ENCODE peak calls at places on chromosomes 7 and 10, in five cellular contexts. One of them, this sample, is unnamed.

GRCh38 chr10:102613286-102613685 is 31.0 kb upstream of the TRIM8 start:
- DNase-seq in left colon: no peak
- DNase-seq in amniotic stem cell: no peak
- DNase-seq in RWPE1: no peak
- DNase-seq in neuronal stem cell: no peak
- DNase-seq in this sample: no peak

GRCh38 chr7:75584385-75584784 is 92.3 kb downstream of the SPDYE5 start:
- DNase-seq in left colon: no peak
- DNase-seq in amniotic stem cell: no peak
- DNase-seq in RWPE1: no peak
- DNase-seq in neuronal stem cell: no peak
- DNase-seq in this sample: no peak

GRCh38 chr10:43267811-43268210 is 946 bp upstream of the RASGEF1A start:
- DNase-seq in neuronal stem cell: no peak
- DNase-seq in RWPE1: no peak
- DNase-seq in amniotic stem cell: no peak
- DNase-seq in left colon: no peak
- DNase-seq in this sample: no peak

GRCh38 chr10:61978965-61979364 is 77.5 kb downstream of the ARID5B start:
- DNase-seq in RWPE1: no peak
- DNase-seq in left colon: no peak
- DNase-seq in amniotic stem cell: no peak
- DNase-seq in neuronal stem cell: no peak
- DNase-seq in this sample: no peak

GRCh38 chr7:91248996-91249395 is 15.2 kb upstream of the FZD1 start:
- DNase-seq in neuronal stem cell: no peak
- DNase-seq in amniotic stem cell: no peak
- DNase-seq in RWPE1: no peak
- DNase-seq in left colon: no peak
- DNase-seq in this sample: no peak

GRCh38 chr10:30505543-30506298 is 71.7 kb downstream of the MAP3K8 start:
- DNase-seq in RWPE1: no peak
- DNase-seq in left colon: no peak
- DNase-seq in neuronal stem cell: no peak
- DNase-seq in amniotic stem cell: no peak
- DNase-seq in this sample: no peak

GRCh38 chr10:32253300-32253699 is 93.7 kb downstream of the EPC1 start:
- DNase-seq in neuronal stem cell: no peak
- DNase-seq in amniotic stem cell: no peak
- DNase-seq in RWPE1: peak; percentile 79
- DNase-seq in left colon: peak; percentile 48
- DNase-seq in this sample: no peak

GRCh38 chr7:149569025-149569725 is 71.6 kb upstream of the ZNF746 start:
- DNase-seq in amniotic stem cell: no peak
- DNase-seq in left colon: no peak
- DNase-seq in neuronal stem cell: no peak
- DNase-seq in RWPE1: no peak
- DNase-seq in this sample: no peak

GRCh38 chr7:105304040-105304895 is 84.5 kb downstream of the SRPK2 start:
- DNase-seq in left colon: no peak
- DNase-seq in RWPE1: peak; percentile 25
- DNase-seq in amniotic stem cell: peak; percentile 0
- DNase-seq in neuronal stem cell: no peak
- DNase-seq in this sample: peak; percentile 25

GRCh38 chr7:148299877-148300276 is 290.7 kb upstream of the C7orf33 start:
- DNase-seq in neuronal stem cell: no peak
- DNase-seq in left colon: no peak
- DNase-seq in amniotic stem cell: no peak
- DNase-seq in RWPE1: no peak
- DNase-seq in this sample: no peak

GRCh38 chr10:59674211-59674836 is 35.3 kb downstream of the SLC16A9 start:
- DNase-seq in RWPE1: peak; percentile 51
- DNase-seq in amniotic stem cell: no peak
- DNase-seq in left colon: no peak
- DNase-seq in neuronal stem cell: no peak
- DNase-seq in this sample: no peak

This sample was measured in AG09319.